ENCODE peak calls at places on chromosomes 3 and 15, in seven cellular contexts. T, B, H, O, J, L and V are unnamed samples.

GRCh38 chr15:77599899-77600298 is 32.8 kb downstream of the LINGO1 start:
- DNase-seq in T (no peak), B (peak), H (no peak), O (peak), J (peak), L (peak), V (no peak)

GRCh38 chr15:85172846-85173490 is 191.3 kb downstream of the PDE8A start:
- DNase-seq in T (no peak), B (no peak), H (no peak), O (no peak), J (no peak), L (no peak), V (no peak)

GRCh38 chr15:99438691-99439523 is 126.9 kb upstream of the MEF2A start:
- DNase-seq in T (peak), B (no peak), H (no peak), O (no peak), J (no peak), L (no peak), V (no peak)

GRCh38 chr3:63582943-63583500 is 69.5 kb upstream of the SNTN start:
- DNase-seq in T (no peak), B (no peak), H (no peak), O (peak), J (no peak), L (no peak), V (no peak)

GRCh38 chr15:31442203-31443090 is 115.8 kb downstream of the KLF13 start:
- DNase-seq in T (no peak), B (no peak), H (no peak), O (no peak), J (no peak), L (peak), V (no peak)

GRCh38 chr3:137866001-137866400 is 101.9 kb downstream of the SOX14 start:
- DNase-seq in T (no peak), B (no peak), H (no peak), O (no peak), J (no peak), L (no peak), V (no peak)

GRCh38 chr3:190224466-190225185 is 97.6 kb downstream of the CLDN1 start:
- DNase-seq in T (no peak), B (no peak), H (no peak), O (no peak), J (no peak), L (no peak), V (no peak)

GRCh38 chr3:5581743-5582142 is 394.2 kb downstream of the EDEM1 start:
- DNase-seq in T (no peak), B (no peak), H (no peak), O (no peak), J (no peak), L (no peak), V (no peak)

GRCh38 chr15:92158426-92158825 is 235.3 kb upstream of the ST8SIA2 start:
- DNase-seq in T (peak), B (peak), H (peak), O (no peak), J (no peak), L (no peak), V (peak)

GRCh38 chr15:59236394-59236793 is 29.8 kb downstream of the LDHAL6B start:
- DNase-seq in T (no peak), B (no peak), H (no peak), O (peak), J (no peak), L (no peak), V (no peak)

GRCh38 chr15:99446565-99447496 is 119.0 kb upstream of the MEF2A start:
- DNase-seq in T (peak), B (no peak), H (no peak), O (no peak), J (no peak), L (peak), V (no peak)

GRCh38 chr3:4846529-4846928 is 132.7 kb upstream of the BHLHE40 start:
- DNase-seq in T (no peak), B (no peak), H (no peak), O (no peak), J (no peak), L (no peak), V (no peak)

GRCh38 chr3:81279481-81280273 is 481.8 kb downstream of the GBE1 start:
- DNase-seq in T (no peak), B (no peak), H (no peak), O (no peak), J (no peak), L (no peak), V (no peak)

GRCh38 chr3:18046131-18046530 is 303.7 kb upstream of the TBC1D5 start:
- DNase-seq in T (no peak), B (no peak), H (no peak), O (no peak), J (no peak), L (no peak), V (no peak)

GRCh38 chr3:126136428-126137220 is 43.8 kb downstream of the ALDH1L1 start:
- DNase-seq in T (peak), B (no peak), H (no peak), O (no peak), J (no peak), L (peak), V (no peak)

GRCh38 chr3:15438988-15439387 is 11.6 kb downstream of the EAF1 start:
- DNase-seq in T (no peak), B (no peak), H (no peak), O (no peak), J (no peak), L (no peak), V (no peak)

GRCh38 chr15:73078722-73079121 is 26.5 kb downstream of the NEO1 start:
- DNase-seq in T (no peak), B (no peak), H (no peak), O (peak), J (no peak), L (no peak), V (peak)

DNA sequence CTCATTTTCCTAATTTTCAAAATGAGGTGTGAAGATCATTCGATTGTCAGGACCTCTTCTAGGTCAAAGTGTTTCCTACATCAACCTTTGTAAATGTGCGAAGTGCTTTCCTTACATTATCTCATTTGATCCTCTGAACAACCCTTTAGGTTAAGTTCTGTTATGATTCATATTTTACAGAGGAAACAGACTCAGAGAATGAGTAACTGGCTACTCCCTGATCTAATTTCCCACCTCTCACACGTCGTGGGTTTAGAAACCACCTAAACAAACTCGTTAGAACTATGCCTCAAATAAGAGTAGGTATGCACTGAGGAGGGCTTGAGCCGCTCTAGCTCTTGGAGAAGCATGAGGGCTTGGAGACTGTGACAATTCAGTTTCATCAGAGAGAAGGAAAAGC is 148.6 kb downstream of the CD47 start:
- DNase-seq in T (no peak), B (no peak), H (no peak), O (no peak), J (no peak), L (no peak), V (no peak)
- TF ChIP-seq JUND in T (no peak), B (no peak), H (no peak), O (no peak), J (no peak), L (no peak), V (no peak)

GRCh38 chr15:83928392-83928734 is 274.4 kb downstream of the ADAMTSL3 start:
- DNase-seq in T (no peak), B (no peak), H (peak), O (no peak), J (no peak), L (no peak), V (no peak)
- TF ChIP-seq JUND in T (no peak), B (no peak), H (no peak), O (no peak), J (no peak), L (no peak), V (no peak)

GRCh38 chr3:105528956-105529355 is 162.2 kb downstream of the ALCAM start:
- DNase-seq in T (no peak), B (no peak), H (no peak), O (no peak), J (no peak), L (no peak), V (no peak)

GRCh38 chr3:105527949-105528348 is 161.2 kb downstream of the ALCAM start:
- DNase-seq in T (no peak), B (peak), H (no peak), O (no peak), J (no peak), L (no peak), V (no peak)

GRCh38 chr3:105533955-105534354 is 167.2 kb downstream of the ALCAM start:
- DNase-seq in T (no peak), B (no peak), H (no peak), O (no peak), J (no peak), L (no peak), V (no peak)

GRCh38 chr3:105534491-105534890 is 167.8 kb downstream of the ALCAM start:
- DNase-seq in T (no peak), B (no peak), H (no peak), O (no peak), J (no peak), L (no peak), V (no peak)

GRCh38 chr3:105532251-105532650 is 165.5 kb downstream of the ALCAM start:
- DNase-seq in T (no peak), B (no peak), H (no peak), O (no peak), J (no peak), L (no peak), V (no peak)
- TF ChIP-seq JUND in T (no peak), B (no peak), H (no peak), O (no peak), J (no peak), L (no peak), V (no peak)

GRCh38 chr3:141441381-141442365 is 45.2 kb upstream of the RASA2 start:
- DNase-seq in T (peak), B (no peak), H (peak), O (peak), J (peak), L (peak), V (peak)
- TF ChIP-seq JUND in T (peak), B (peak), H (peak), O (peak), J (peak), L (peak), V (peak)

GRCh38 chr3:143040264-143040879 is 39.0 kb downstream of the U2SURP start:
- DNase-seq in T (no peak), B (no peak), H (no peak), O (no peak), J (no peak), L (no peak), V (peak)

GRCh38 chr3:143041901-143042300 is 40.5 kb downstream of the U2SURP start:
- DNase-seq in T (no peak), B (no peak), H (no peak), O (no peak), J (no peak), L (no peak), V (no peak)

GRCh38 chr3:143045639-143046038 is 44.3 kb downstream of the U2SURP start:
- DNase-seq in T (no peak), B (no peak), H (no peak), O (no peak), J (no peak), L (no peak), V (no peak)
- TF ChIP-seq JUND in T (no peak), B (no peak), H (no peak), O (no peak), J (no peak), L (no peak), V (no peak)

GRCh38 chr3:89373459-89373858 is 266.0 kb downstream of the EPHA3 start:
- DNase-seq in T (no peak), B (no peak), H (no peak), O (no peak), J (no peak), L (no peak), V (no peak)

GRCh38 chr3:89368846-89369245 is 261.4 kb downstream of the EPHA3 start:
- DNase-seq in T (no peak), B (no peak), H (no peak), O (no peak), J (no peak), L (no peak), V (no peak)

GRCh38 chr3:89367166-89367565 is 259.7 kb downstream of the EPHA3 start:
- DNase-seq in T (no peak), B (no peak), H (no peak), O (no peak), J (no peak), L (no peak), V (no peak)

GRCh38 chr3:89375451-89375850 is 268.0 kb downstream of the EPHA3 start:
- DNase-seq in T (no peak), B (no peak), H (no peak), O (no peak), J (no peak), L (no peak), V (no peak)

DNA sequence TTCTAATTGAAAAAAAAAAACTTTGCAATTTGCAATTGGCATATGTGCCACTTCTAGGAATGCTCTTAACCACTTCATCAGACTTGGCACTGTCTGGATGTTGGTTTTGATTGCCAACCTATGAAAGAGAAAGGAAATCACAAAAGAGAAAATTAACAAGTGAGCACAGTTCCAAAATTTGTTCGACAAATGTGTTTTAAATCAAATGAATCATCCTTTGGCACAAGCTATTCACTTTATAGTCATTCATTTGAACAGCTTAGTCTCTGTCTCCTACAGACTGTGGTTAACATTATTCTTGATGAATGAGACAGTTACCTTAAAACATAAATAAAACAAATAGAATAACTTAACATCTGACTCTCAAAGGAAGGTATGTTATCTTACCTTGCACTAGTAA is 265.0 kb downstream of the EPHA3 start:
- DNase-seq in T (no peak), B (no peak), H (no peak), O (no peak), J (no peak), L (no peak), V (no peak)
- TF ChIP-seq JUND in T (no peak), B (no peak), H (no peak), O (no peak), J (no peak), L (no peak), V (no peak)

GRCh38 chr3:112327371-112327951 is 5.5 kb upstream of the CD200 start:
- DNase-seq in T (no peak), B (peak), H (peak), O (peak), J (no peak), L (peak), V (peak)
- TF ChIP-seq JUND in T (no peak), B (no peak), H (no peak), O (no peak), J (no peak), L (no peak), V (no peak)